ENCODE peak calls at places on chromosomes 6 and 20, in four cellular contexts. P is kidney epithelial cell, G is heart left ventricle, H is RWPE1. T is an unnamed sample.
A peak's percentile ranks its signal among the peaks of the same experiment; 100 is the strongest.

GRCh38 chr6:152244998-152245630 is 392.0 kb downstream of the SYNE1 start:
- DNase-seq in P (no peak), G (no peak), H (no peak), T (no peak)

GRCh38 chr6:63527658-63528514 is 44.4 kb upstream of the LOC128125822 start:
- DNase-seq in P (peak; percentile 96), G (no peak), H (peak; percentile 94), T (no peak)

GRCh38 chr6:42276008-42276890 is 58.6 kb upstream of the MRPS10 start:
- DNase-seq in P (no peak), G (peak; percentile 76), H (no peak), T (no peak)

GRCh38 chr20:7722564-7722963 is 217.7 kb downstream of the HAO1 start:
- DNase-seq in P (no peak), G (no peak), H (no peak), T (no peak)

GRCh38 chr6:3410385-3411360 is 46.2 kb downstream of the SLC22A23 start:
- DNase-seq in P (no peak), G (peak; percentile 56), H (no peak), T (peak; percentile 67)

GRCh38 chr6:138824482-138825134 is 28.7 kb downstream of the ECT2L start:
- DNase-seq in P (no peak), G (no peak), H (no peak), T (no peak)

GRCh38 chr6:89023591-89024441 is 56.7 kb upstream of the PNRC1 start:
- DNase-seq in P (no peak), G (no peak), H (peak; percentile 17), T (no peak)

GRCh38 chr6:100488231-100488630 is 23.5 kb upstream of the SIM1 start:
- DNase-seq in P (no peak), G (no peak), H (no peak), T (no peak)

GRCh38 chr6:164148789-164149188 is 734.3 kb downstream of the QKI start:
- DNase-seq in P (no peak), G (no peak), H (no peak), T (no peak)

GRCh38 chr20:47236639-47236900 is 119.9 kb downstream of the ZMYND8 start:
- DNase-seq in P (no peak), G (no peak), H (no peak), T (no peak)

GRCh38 chr6:167825759-167826229 is 917 bp upstream of the AFDN start:
- DNase-seq in P (no peak), G (no peak), H (peak; percentile 72), T (peak; percentile 87)

GRCh38 chr6:28209753-28210535 is 15.1 kb upstream of the ZSCAN9 start:
- DNase-seq in P (no peak), G (no peak), H (no peak), T (no peak)

GRCh38 chr6:148085651-148086321 is 256.9 kb upstream of the SASH1 start:
- DNase-seq in P (no peak), G (no peak), H (no peak), T (no peak)

GRCh38 chr6:2232445-2232844 is 13.0 kb downstream of the GMDS start:
- DNase-seq in P (no peak), G (no peak), H (no peak), T (no peak)

GRCh38 chr6:41779793-41780622 is at the start of gene FRS3:
- DNase-seq in P (peak; percentile 71), G (peak; percentile 99), H (peak; percentile 93), T (peak; percentile 99)

GRCh38 chr6:63347599-63347998 is 27.8 kb upstream of the LGSN start:
- DNase-seq in P (peak; percentile 75), G (no peak), H (peak; percentile 75), T (no peak)

GRCh38 chr6:119096683-119097310 is 18.3 kb upstream of the FAM184A start:
- DNase-seq in P (no peak), G (peak; percentile 83), H (peak; percentile 57), T (no peak)

GRCh38 chr6:27757307-27757706 is 154.9 kb downstream of the OR2B2 start:
- DNase-seq in P (no peak), G (no peak), H (no peak), T (peak; percentile 76)

GRCh38 chr6:153170511-153170910 is 39.4 kb upstream of the RGS17 start:
- DNase-seq in P (peak; percentile 77), G (no peak), H (peak; percentile 73), T (no peak)

GRCh38 chr6:111427341-111428116 is 55.5 kb downstream of the REV3L start:
- DNase-seq in P (peak; percentile 38), G (no peak), H (peak; percentile 61), T (no peak)

GRCh38 chr6:39092124-39092523 is 22.9 kb downstream of the SAYSD1 start:
- DNase-seq in P (no peak), G (no peak), H (no peak), T (no peak)
- TF ChIP-seq CTCF in P (no peak), G (no peak), H (no peak), T (no peak)

GRCh38 chr6:162733489-162733888 is 5.7 kb downstream of the PACRG start:
- DNase-seq in P (no peak), G (no peak), H (no peak), T (no peak)

DNA sequence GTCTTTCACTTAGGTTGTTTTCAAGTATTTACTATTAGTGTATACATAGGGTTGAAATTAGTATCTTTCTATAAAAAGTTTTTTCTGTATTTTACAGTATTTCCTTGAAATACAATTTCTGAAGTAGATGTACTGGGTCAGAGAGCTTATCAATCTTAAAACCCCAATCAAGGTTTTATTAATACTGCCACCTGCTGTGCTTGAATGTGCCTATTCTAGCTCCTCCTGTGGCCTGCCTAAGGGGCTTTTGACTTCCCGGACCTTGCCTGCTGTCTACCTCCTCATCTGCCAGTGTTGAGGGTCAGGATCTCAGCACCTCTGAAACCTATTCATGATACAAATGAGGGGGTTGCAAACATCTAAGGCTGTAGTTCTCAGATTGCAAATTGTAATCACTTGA is 9.2 kb downstream of the PACRG start:
- DNase-seq in P (no peak), G (no peak), H (no peak), T (no peak)
- TF ChIP-seq CTCF in P (peak; percentile 8), G (peak; percentile 49), H (no peak), T (no peak)

DNA sequence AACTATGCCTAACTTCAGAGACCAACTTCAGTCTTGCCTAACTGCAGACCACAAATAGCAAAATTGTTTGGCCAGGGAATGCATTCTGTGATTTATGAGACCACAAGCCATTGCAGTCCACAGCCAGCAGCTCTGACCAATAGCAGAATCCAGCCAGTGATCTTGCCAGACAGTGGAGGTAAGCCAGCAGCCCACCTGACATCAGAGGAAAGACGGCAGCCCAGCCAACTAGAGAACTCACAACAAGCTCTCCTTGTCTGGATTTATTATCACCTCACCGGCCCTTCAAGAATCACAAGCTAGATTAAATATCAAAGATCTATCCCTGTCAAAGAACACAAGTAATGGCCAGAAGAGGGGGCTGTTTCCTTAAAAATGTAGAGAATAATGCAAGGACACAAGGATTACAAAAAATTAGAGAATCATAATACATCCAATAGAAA is 66.5 kb upstream of the SLC35F1 start:
- DNase-seq in P (no peak), G (no peak), H (peak; percentile 13), T (no peak)
- TF ChIP-seq CTCF in P (peak; percentile 38), G (no peak), H (peak; percentile 30), T (no peak)

DNA sequence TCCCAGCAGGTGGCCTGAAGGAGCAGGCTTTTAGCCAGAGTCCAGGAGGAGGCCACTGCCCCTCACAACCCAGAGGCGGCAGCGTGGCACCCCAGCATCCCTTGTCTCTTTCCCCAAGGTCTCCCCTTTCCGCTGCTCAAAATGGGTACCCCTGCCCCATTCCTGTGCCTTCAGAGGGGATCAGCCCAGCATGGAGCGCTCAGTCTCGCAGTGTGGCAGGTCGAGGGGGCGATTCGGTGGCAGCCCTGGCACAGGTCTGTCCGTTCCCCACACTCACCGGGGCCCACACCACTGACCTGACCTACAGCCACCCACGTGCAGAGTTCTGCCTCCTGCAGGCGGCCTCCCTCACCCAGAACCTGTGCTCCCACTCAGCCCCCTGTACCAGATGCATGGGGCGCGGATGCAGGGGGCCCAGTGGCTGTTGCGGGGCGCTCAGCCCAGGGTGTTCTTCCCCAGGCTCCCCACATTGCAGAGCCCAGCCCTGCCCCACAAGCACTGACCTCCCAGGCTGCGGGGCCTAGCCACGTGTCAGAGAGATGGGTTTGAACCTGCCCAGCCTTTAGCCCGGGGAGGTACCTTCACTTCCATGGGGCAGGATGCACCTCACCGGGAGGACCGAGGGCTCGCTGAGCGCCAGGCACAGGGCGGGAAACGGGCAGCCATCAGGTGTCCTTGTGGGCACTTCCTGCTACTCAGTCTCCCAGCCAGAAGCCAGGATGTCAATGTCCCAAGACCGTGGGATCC is 41.8 kb downstream of the DSTN start:
- DNase-seq in P (no peak), G (no peak), H (peak; percentile 38), T (peak; percentile 62)
- TF ChIP-seq CTCF in P (peak; percentile 67), G (no peak), H (peak; percentile 63), T (no peak)

T was measured in mucosa of descending colon.